ENCODE peak calls at places on chromosomes 7 and 10, in five cellular contexts. N is BJ, F is EH, H is heart left ventricle, T is NCI-H460. R is an unnamed sample.

GRCh38 chr7:7323352-7323751 is 141.0 kb downstream of the C1GALT1 start:
- DNase-seq in N (no peak), F (peak; percentile 6), H (no peak), T (no peak), R (no peak)

GRCh38 chr10:34474060-34474376 is 341.1 kb downstream of the PARD3 start:
- DNase-seq in N (no peak), F (peak; percentile 23), H (no peak), T (peak; percentile 28), R (peak; percentile 42)

GRCh38 chr10:93211989-93212388 is 138.3 kb downstream of the CYP26A1 start:
- DNase-seq in N (no peak), F (peak; percentile 48), H (no peak), T (no peak), R (no peak)

GRCh38 chr10:75335191-75335590 is 66.4 kb downstream of the ZNF503 start:
- DNase-seq in N (no peak), F (peak; percentile 10), H (no peak), T (no peak), R (no peak)

GRCh38 chr10:110209926-110210662 is 2.7 kb downstream of the MXI1 start:
- DNase-seq in N (no peak), F (peak; percentile 68), H (peak; percentile 64), T (no peak), R (peak; percentile 40)

GRCh38 chr7:126227643-126228042 is 1025.1 kb downstream of the GRM8 start:
- DNase-seq in N (no peak), F (no peak), H (no peak), T (no peak), R (no peak)

GRCh38 chr7:140375808-140376730 is 22.3 kb downstream of the SLC37A3 start:
- DNase-seq in N (no peak), F (no peak), H (no peak), T (no peak), R (no peak)

GRCh38 chr10:122333037-122333436 is 41.5 kb upstream of the PLEKHA1 start:
- DNase-seq in N (no peak), F (peak; percentile 7), H (no peak), T (no peak), R (no peak)

GRCh38 chr10:50514995-50515394 is 108.8 kb downstream of the SGMS1 start:
- DNase-seq in N (no peak), F (no peak), H (no peak), T (no peak), R (no peak)

GRCh38 chr10:73095479-73096021 is 1.1 kb downstream of the P4HA1 start:
- DNase-seq in N (no peak), F (peak; percentile 89), H (peak; percentile 60), T (peak; percentile 47), R (peak; percentile 88)

GRCh38 chr10:10642741-10643280 is 374.9 kb upstream of the CELF2 start:
- DNase-seq in N (no peak), F (no peak), H (peak; percentile 61), T (no peak), R (peak; percentile 84)

GRCh38 chr10:118482393-118483331 is 112.8 kb downstream of the PRLHR start:
- DNase-seq in N (no peak), F (no peak), H (no peak), T (no peak), R (no peak)

GRCh38 chr7:12322903-12323300 is 80.8 kb downstream of the VWDE start:
- DNase-seq in N (no peak), F (no peak), H (no peak), T (no peak), R (no peak)

GRCh38 chr10:70940834-70941568 is 52.6 kb upstream of the PCBD1 start:
- DNase-seq in N (no peak), F (peak; percentile 12), H (peak; percentile 46), T (no peak), R (peak; percentile 8)

GRCh38 chr10:16853201-16853600 is 36.0 kb upstream of the RSU1 start:
- DNase-seq in N (no peak), F (peak; percentile 64), H (no peak), T (peak; percentile 25), R (peak; percentile 58)

GRCh38 chr10:27513451-27514191 is 9.5 kb downstream of the RAB18 start:
- DNase-seq in N (peak; percentile 71), F (peak; percentile 87), H (no peak), T (no peak), R (no peak)

GRCh38 chr10:102777696-102778530 is 34.2 kb downstream of the WBP1L start:
- DNase-seq in N (no peak), F (no peak), H (no peak), T (no peak), R (no peak)

GRCh38 chr10:99777918-99778716 is 4.3 kb upstream of the ABCC2 start:
- DNase-seq in N (no peak), F (no peak), H (no peak), T (peak; percentile 84), R (no peak)

GRCh38 chr10:131003455-131003854 is 308.1 kb downstream of the TCERG1L start:
- DNase-seq in N (no peak), F (no peak), H (no peak), T (no peak), R (no peak)

GRCh38 chr7:5766321-5766761 is 15.1 kb downstream of the RNF216 start:
- DNase-seq in N (peak; percentile 40), F (peak; percentile 91), H (no peak), T (no peak), R (peak; percentile 52)

GRCh38 chr7:35035511-35035921 is 1.8 kb downstream of the DPY19L1 start:
- DNase-seq in N (no peak), F (peak; percentile 61), H (no peak), T (peak; percentile 50), R (peak; percentile 29)

GRCh38 chr10:51669041-51669440 is 30.4 kb downstream of the CSTF2T start:
- DNase-seq in N (no peak), F (no peak), H (no peak), T (no peak), R (no peak)

GRCh38 chr10:8586504-8586903 is 532.0 kb downstream of the GATA3 start:
- DNase-seq in N (no peak), F (no peak), H (no peak), T (no peak), R (no peak)

GRCh38 chr10:49679480-49679893 is at the start of gene C10orf53:
- DNase-seq in N (no peak), F (peak; percentile 62), H (peak; percentile 35), T (peak; percentile 46), R (peak; percentile 59)

GRCh38 chr7:126840869-126841268 is 411.9 kb downstream of the GRM8 start:
- DNase-seq in N (no peak), F (no peak), H (no peak), T (no peak), R (no peak)

GRCh38 chr10:30736685-30737232 is 107.2 kb upstream of the LYZL2 start:
- DNase-seq in N (peak; percentile 99), F (peak; percentile 100), H (no peak), T (peak; percentile 29), R (peak; percentile 99)

GRCh38 chr10:69092959-69093850 is 5.3 kb downstream of the SRGN start:
- DNase-seq in N (peak; percentile 27), F (peak; percentile 87), H (peak; percentile 77), T (peak; percentile 83), R (peak; percentile 93)

GRCh38 chr10:22252286-22252800 is 34.5 kb upstream of the EBLN1 start:
- DNase-seq in N (no peak), F (peak; percentile 35), H (peak; percentile 59), T (no peak), R (peak; percentile 16)

GRCh38 chr7:93205046-93205445 is 21.2 kb downstream of the HEPACAM2 start:
- DNase-seq in N (no peak), F (no peak), H (no peak), T (no peak), R (no peak)

GRCh38 chr10:104322416-104322782 is 15.9 kb downstream of the ITPRIP start:
- DNase-seq in N (no peak), F (no peak), H (no peak), T (no peak), R (no peak)

R was measured in fibroblast of villous mesenchyme.